ENCODE peak calls at places on chromosomes 2 and 18, in four cellular contexts. T is GM23338, B is neural progenitor cell, V is PC-3. J is an unnamed sample.

GRCh38 chr18:46407471-46408166 is 249.4 kb downstream of the LOXHD1 start:
- DNase-seq in B (no peak), V (no peak), T (no peak), J (peak; percentile 65)

GRCh38 chr2:197244349-197244748 is 66.2 kb downstream of the ANKRD44 start:
- DNase-seq in V (no peak), T (no peak), B (no peak), J (no peak)

GRCh38 chr2:16626497-16626896 is 39.1 kb downstream of the CYRIA start:
- DNase-seq in B (no peak), T (no peak), V (no peak), J (peak; percentile 45)

GRCh38 chr2:30252723-30253688 is 21.7 kb downstream of the LBH start:
- DNase-seq in B (no peak), T (no peak), V (peak; percentile 25), J (peak; percentile 88)

GRCh38 chr18:49838381-49838780 is 25.0 kb upstream of the ACAA2 start:
- DNase-seq in V (no peak), T (no peak), B (no peak), J (no peak)

GRCh38 chr2:151713291-151713903 is 20.9 kb downstream of the NEB start:
- DNase-seq in T (no peak), V (no peak), B (no peak), J (no peak)

GRCh38 chr18:42064109-42064508 is 109.1 kb downstream of the PIK3C3 start:
- DNase-seq in T (no peak), V (no peak), B (no peak), J (peak; percentile 47)

GRCh38 chr18:67710639-67711038 is 194.1 kb upstream of the DSEL start:
- DNase-seq in B (peak; percentile 14), T (peak; percentile 72), V (peak; percentile 19), J (no peak)

GRCh38 chr2:164068063-164068462 is 332.3 kb upstream of the FIGN start:
- DNase-seq in V (no peak), B (peak; percentile 66), T (peak; percentile 26), J (peak; percentile 4)

GRCh38 chr18:29226201-29226600 is 1049.3 kb upstream of the CDH2 start:
- DNase-seq in V (peak; percentile 25), T (no peak), B (no peak), J (no peak)
- TF ChIP-seq EZH2 in V (no peak), T (no peak), B (no peak), J (no peak)

DNA sequence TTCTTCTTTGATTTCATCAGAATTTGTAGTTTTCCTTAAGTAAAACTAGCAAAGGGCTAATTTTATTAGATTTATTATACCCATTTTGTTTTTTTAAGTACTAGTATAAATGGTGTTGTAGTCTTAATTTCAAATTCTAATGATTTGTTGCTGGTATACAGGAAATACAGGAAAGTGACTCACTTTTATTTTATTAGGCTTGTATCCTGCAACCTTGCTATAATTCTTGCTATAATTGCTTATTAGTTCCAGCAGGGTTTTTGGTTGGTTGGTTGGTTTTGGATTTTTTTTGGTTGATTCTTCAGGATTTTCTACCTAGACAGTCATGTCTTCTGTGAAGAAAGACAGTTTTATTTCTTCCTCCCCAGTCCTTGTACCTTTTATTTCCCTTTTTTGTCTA is 110.6 kb upstream of the IL1R2 start:
- DNase-seq in B (no peak), T (no peak), V (peak; percentile 74), J (peak; percentile 36)
- H3K36me3 ChIP-seq in B (peaks cover 8% of the 10 kb centered on the region), T (peaks cover 23% of the 10 kb centered on the region), V (peaks cover 63% of the 10 kb centered on the region), J (peaks cover 69% of the 10 kb centered on the region)

GRCh38 chr2:118902279-118903028 is 39.5 kb upstream of the MARCO start:
- DNase-seq in B (no peak), V (peak; percentile 22), T (no peak), J (no peak)
- TF ChIP-seq EZH2 in B (no peak), V (no peak), T (no peak), J (no peak)

GRCh38 chr2:190017837-190018236 is 44.7 kb downstream of the MSTN start:
- DNase-seq in V (no peak), T (no peak), B (no peak), J (no peak)
- H3K36me3 ChIP-seq in V (no peaks in the 10 kb centered on the region), T (no peaks in the 10 kb centered on the region), B (no peaks in the 10 kb centered on the region), J (no peaks in the 10 kb centered on the region)

GRCh38 chr2:54725343-54726099 is 2.1 kb downstream of the EML6 start:
- DNase-seq in V (no peak), B (peak; percentile 27), T (peak; percentile 35), J (no peak)
- TF ChIP-seq EZH2 in V (no peak), B (no peak), T (no peak), J (no peak)

DNA sequence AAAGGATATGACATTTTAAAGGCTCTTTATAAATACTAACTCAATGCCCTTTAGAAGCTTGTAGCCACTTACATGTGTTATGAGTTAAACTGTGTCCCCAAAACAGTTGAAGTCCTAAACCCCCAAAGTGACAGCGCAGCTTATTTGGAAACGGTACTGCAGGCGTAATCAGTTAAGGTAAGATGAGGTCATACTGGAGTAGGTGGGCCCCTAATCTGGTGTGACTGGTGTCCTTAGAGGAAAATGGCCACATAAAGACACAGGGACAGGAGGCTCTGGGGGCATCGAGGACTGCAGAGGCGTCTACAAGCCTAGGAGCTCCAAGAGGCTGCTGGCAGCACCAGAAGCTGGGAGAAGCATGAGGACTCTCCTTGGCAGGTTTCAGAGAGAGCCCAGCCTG is 8.5 kb downstream of the TXNL4A start:
- DNase-seq in V (no peak), T (no peak), B (no peak), J (no peak)
- H3K36me3 ChIP-seq in V (peaks cover 38% of the 10 kb centered on the region), T (no peaks in the 10 kb centered on the region), B (no peaks in the 10 kb centered on the region), J (peaks cover 10% of the 10 kb centered on the region)

DNA sequence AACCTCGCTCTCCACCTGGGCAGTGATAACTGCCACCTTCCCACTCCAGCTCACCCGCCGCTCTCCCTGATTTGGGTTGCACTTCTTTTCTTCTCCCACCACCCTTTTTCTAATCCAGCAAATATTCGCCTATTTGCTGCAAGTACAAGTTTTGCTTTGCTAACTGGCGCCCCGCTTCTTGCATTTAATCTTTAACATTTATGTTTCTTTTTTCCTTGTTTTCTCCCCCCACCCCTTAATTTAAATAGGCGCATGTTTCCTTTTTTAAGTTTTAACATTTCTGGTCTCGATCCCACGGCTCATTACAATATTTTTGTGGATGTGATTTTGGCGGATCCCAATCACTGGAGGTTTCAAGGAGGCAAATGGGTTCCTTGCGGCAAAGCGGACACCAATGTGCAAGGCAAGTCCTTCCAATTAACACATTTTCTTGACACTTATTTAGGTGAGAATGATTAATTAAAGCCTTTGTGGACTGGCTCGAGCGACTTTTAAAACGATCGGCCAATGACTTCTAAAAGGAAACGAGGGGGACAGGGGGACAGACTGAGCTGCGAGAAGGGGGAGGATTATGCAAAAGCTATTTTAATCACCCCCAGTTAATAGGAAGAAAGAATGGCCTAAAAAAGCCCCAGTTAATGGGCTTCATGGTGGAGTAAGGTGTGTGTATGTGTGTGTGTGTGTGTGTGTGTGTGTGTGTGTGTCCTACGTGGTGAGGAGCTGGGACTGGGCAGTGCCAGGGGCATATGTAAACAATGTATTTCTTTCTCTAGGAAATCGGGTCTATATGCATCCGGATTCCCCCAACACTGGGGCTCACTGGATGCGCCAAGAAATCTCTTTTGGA is 1.6 kb downstream of the TBR1 start:
- DNase-seq in T (no peak), B (peak; percentile 23), V (no peak), J (no peak)
- TF ChIP-seq EZH2 in T (peak; percentile 100), B (peak; percentile 88), V (no peak), J (no peak)

DNA sequence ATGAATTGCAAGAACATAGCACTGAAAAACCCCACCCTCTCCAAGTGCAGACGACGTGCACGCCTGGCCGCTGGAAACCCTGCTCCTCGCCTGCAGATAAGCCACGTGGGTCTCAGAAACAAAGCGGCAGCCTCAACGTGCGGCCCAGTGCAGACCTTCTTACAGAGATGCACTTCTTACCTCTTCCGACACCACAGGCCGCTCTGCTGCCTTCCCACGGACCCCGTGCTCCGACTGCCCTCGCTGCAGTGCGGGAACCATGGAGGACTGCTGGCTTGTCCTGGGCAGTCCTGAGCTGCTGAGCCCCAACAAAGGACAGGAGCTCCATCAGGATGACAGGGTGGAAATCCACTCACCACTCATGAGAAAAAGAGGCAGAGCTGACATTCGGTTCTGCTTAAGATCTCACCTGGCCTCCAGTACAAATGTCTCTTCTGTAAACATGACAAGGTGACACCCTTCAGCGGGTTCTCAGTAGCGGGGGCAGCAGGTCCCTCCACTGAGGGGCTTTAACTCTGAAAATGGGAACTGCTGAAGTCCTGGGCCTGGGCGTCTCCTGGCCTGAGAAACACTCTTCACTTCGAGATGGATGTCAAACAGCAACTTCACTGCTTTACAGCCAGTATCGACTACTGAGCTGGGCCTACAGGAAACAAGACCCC is 6.2 kb downstream of the COPS9 start:
- DNase-seq in T (no peak), V (no peak), B (no peak), J (no peak)
- H3K36me3 ChIP-seq in T (peaks cover 35% of the 10 kb centered on the region), V (peaks cover 22% of the 10 kb centered on the region), B (no peaks in the 10 kb centered on the region), J (no peaks in the 10 kb centered on the region)

DNA sequence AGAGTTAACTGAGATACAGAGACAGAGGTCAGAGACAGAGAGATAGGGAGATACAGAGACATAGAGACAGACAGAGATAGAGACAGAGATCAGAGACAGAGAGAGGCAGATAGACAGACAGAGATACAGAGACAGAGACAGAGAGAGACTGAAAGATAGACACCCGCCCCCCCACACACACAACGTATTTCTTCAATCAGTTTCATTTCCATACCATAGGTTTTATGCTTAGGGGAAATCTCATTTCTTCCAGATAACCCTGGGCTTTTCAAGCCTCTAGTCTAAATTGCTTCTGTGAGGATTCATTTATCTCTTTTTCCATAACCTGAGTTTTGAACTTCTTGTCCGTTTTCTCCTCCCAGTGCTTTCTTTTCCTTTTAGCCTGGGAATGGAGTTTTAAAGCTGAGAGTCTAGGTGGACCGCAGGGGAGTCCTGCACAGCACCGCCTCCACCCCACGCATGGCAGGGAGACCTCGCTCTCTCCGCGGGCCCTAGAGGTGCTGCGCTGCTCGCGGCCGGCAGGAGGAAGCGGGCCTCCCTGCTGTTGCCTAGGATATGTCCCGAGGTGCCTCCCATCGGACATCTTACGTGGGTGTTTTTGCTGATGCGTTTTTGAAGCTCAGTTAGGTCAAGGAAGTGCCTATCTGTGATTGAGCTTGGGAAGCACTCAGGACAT is 94.7 kb downstream of the CD8B2 start:
- DNase-seq in B (peak; percentile 62), V (peak; percentile 46), T (peak; percentile 55), J (peak; percentile 91)
- TF ChIP-seq EZH2 in B (no peak), V (no peak), T (no peak), J (no peak)

J was measured in GM23248.